ENCODE peak calls at places on chromosomes 16 and 17, in four cellular contexts. U is CD4-positive, alpha-beta memory T cell; H is GM19239; F is activated CD8-positive, alpha-beta memory T cell treated with anti-CD3 and anti-CD28 coated beads for 1 hour. S is an unnamed sample.

GRCh38 chr16:595094-595528 is 5.2 kb downstream of the RAB40C start:
- DNase-seq in F (no peak), U (no peak), H (no peak), S (no peak)

GRCh38 chr17:40329981-40330794 is 21.2 kb downstream of the RARA start:
- DNase-seq in H (no peak), F (no peak), U (no peak), S (no peak)

GRCh38 chr16:68468849-68469248 is 20.5 kb upstream of the SMPD3 start:
- DNase-seq in U (no peak), H (no peak), F (no peak), S (no peak)

GRCh38 chr17:8868529-8868951 is 1.1 kb upstream of the PIK3R6 start:
- DNase-seq in H (no peak), U (no peak), F (no peak), S (no peak)

GRCh38 chr17:40352779-40353394 is 11.7 kb downstream of the GJD3 start:
- DNase-seq in H (no peak), U (no peak), F (no peak), S (no peak)

GRCh38 chr17:60169921-60170817 is 20.4 kb downstream of the CA4 start:
- DNase-seq in H (no peak), U (no peak), F (no peak), S (no peak)

GRCh38 chr16:49000594-49000993 is 281.0 kb downstream of the CBLN1 start:
- DNase-seq in F (no peak), U (no peak), H (no peak), S (no peak)

GRCh38 chr17:31696184-31696602 is 162.9 kb downstream of the COPRS start:
- DNase-seq in H (no peak), F (no peak), U (no peak), S (no peak)

GRCh38 chr16:82043680-82044584 is 8.9 kb downstream of the HSD17B2 start:
- DNase-seq in H (no peak), F (no peak), U (no peak), S (no peak)

S was measured in B cell.